ENCODE peak calls at places on chromosomes 13 and 19, in seven cellular contexts. H is occipital lobe, L is amniotic epithelial cell, I is nucleus accumbens, U is RWPE1, C is GM13976, A is EL. T is an unnamed sample.

GRCh38 chr13:32902898-32903297 is 113.3 kb upstream of the KL start:
- DNase-seq in H (peak), A (peak), L (peak), U (no peak), I (peak), C (no peak), T (no peak)

GRCh38 chr13:85798999-85799646 is at the start of gene SLITRK6:
- DNase-seq in A (peak), U (peak), C (no peak), I (peak), L (peak), H (no peak), T (no peak)

GRCh38 chr13:75495938-75496337 is 14.0 kb upstream of the TBC1D4 start:
- DNase-seq in H (no peak), A (peak), L (peak), I (no peak), U (no peak), C (no peak), T (no peak)

GRCh38 chr13:94157705-94158218 is 321.7 kb downstream of the DCT start:
- DNase-seq in H (no peak), L (peak), C (no peak), A (no peak), U (no peak), I (no peak), T (no peak)

GRCh38 chr13:95874286-95874685 is 178.9 kb downstream of the UGGT2 start:
- DNase-seq in A (no peak), L (no peak), U (no peak), H (no peak), I (no peak), C (no peak), T (no peak)

GRCh38 chr19:34370983-34371382 is 6.0 kb downstream of the GPI start:
- DNase-seq in C (no peak), U (no peak), L (no peak), H (no peak), A (no peak), I (no peak), T (no peak)

GRCh38 chr13:100399455-100399854 is 189.1 kb downstream of the GGACT start:
- DNase-seq in H (no peak), C (no peak), I (no peak), U (no peak), L (no peak), A (no peak), T (peak)

GRCh38 chr13:40430234-40430633 is 236.2 kb downstream of the FOXO1 start:
- DNase-seq in L (peak), H (no peak), C (no peak), A (no peak), U (no peak), I (no peak), T (no peak)

GRCh38 chr13:53691417-53691816 is 662.8 kb downstream of the OLFM4 start:
- DNase-seq in L (no peak), I (no peak), U (no peak), A (no peak), C (no peak), H (no peak), T (no peak)

GRCh38 chr19:55640577-55641375 is at the start of gene ZNF580:
- DNase-seq in U (peak), I (peak), C (peak), L (peak), A (peak), H (peak), T (peak)

GRCh38 chr13:23462815-23463559 is 29.5 kb upstream of the SACS start:
- DNase-seq in U (no peak), I (no peak), C (no peak), H (no peak), L (peak), A (peak), T (no peak)

GRCh38 chr19:29364224-29364726 is 151.3 kb upstream of the UQCRFS1 start:
- DNase-seq in A (no peak), I (no peak), L (no peak), C (no peak), U (no peak), H (no peak), T (no peak)

GRCh38 chr19:16497837-16498236 is 1.6 kb downstream of the C19orf44 start:
- DNase-seq in U (no peak), I (no peak), A (no peak), C (no peak), L (no peak), H (no peak), T (no peak)

GRCh38 chr13:99356216-99357089 is 49.3 kb upstream of the GPR183 start:
- DNase-seq in C (peak), A (peak), L (peak), U (no peak), I (no peak), H (no peak), T (no peak)

GRCh38 chr19:51002101-51002532 is 713 bp upstream of the KLK8 start:
- DNase-seq in U (no peak), I (no peak), C (no peak), H (no peak), A (no peak), L (no peak), T (no peak)

GRCh38 chr19:5023128-5023571 is 54.2 kb downstream of the KDM4B start:
- DNase-seq in U (no peak), H (no peak), C (no peak), L (no peak), I (no peak), A (no peak), T (no peak)

GRCh38 chr13:106493569-106493968 is 41.9 kb downstream of the EFNB2 start:
- DNase-seq in I (no peak), H (no peak), L (no peak), C (no peak), A (no peak), U (no peak), T (no peak)

GRCh38 chr19:934865-935422 is 9.1 kb downstream of the ARID3A start:
- DNase-seq in L (peak), I (peak), A (no peak), H (no peak), U (no peak), C (no peak), T (peak)

GRCh38 chr13:110312669-110313031 is 5.6 kb downstream of the COL4A2 start:
- DNase-seq in C (no peak), I (no peak), L (peak), U (no peak), A (peak), H (no peak), T (no peak)

GRCh38 chr19:49847731-49848696 is 2.9 kb upstream of the PTOV1 start:
- DNase-seq in U (peak), I (no peak), L (peak), A (peak), C (no peak), H (no peak), T (no peak)

GRCh38 chr13:26456578-26457119 is 100.8 kb upstream of the WASF3 start:
- DNase-seq in A (no peak), C (no peak), H (no peak), L (no peak), I (no peak), U (no peak), T (no peak)

GRCh38 chr13:65881561-65882155 is 1348.5 kb downstream of the PCDH9 start:
- DNase-seq in I (no peak), U (no peak), A (no peak), H (no peak), C (no peak), L (no peak), T (no peak)

GRCh38 chr19:17246681-17247425 is 1.1 kb upstream of the NR2F6 start:
- DNase-seq in L (peak), C (no peak), A (peak), H (no peak), U (no peak), I (no peak), T (no peak)

GRCh38 chr13:114067886-114068722 is 64.3 kb downstream of the RASA3 start:
- DNase-seq in A (no peak), C (no peak), U (no peak), H (no peak), L (no peak), I (no peak), T (no peak)

GRCh38 chr19:33703821-33704220 is 82.1 kb downstream of the CHST8 start:
- DNase-seq in L (no peak), C (no peak), H (no peak), I (no peak), U (no peak), A (no peak), T (no peak)

GRCh38 chr19:40365613-40366401 is 17.3 kb downstream of the PLD3 start:
- DNase-seq in H (peak), I (peak), A (peak), L (peak), C (peak), U (peak), T (no peak)

GRCh38 chr13:113767366-113767765 is 8.3 kb downstream of the TMEM255B start:
- DNase-seq in L (no peak), H (no peak), I (no peak), A (no peak), U (no peak), C (no peak), T (no peak)

GRCh38 chr19:16259385-16260159 is 61.9 kb downstream of the AP1M1 start:
- DNase-seq in I (no peak), H (no peak), U (no peak), L (no peak), A (no peak), C (peak), T (no peak)

GRCh38 chr19:17351815-17352435 is 14.6 kb downstream of the GTPBP3 start:
- DNase-seq in C (no peak), I (no peak), U (no peak), A (no peak), H (no peak), L (no peak), T (no peak)

GRCh38 chr19:13007292-13008045 is 12.2 kb downstream of the NFIX start:
- DNase-seq in L (no peak), C (no peak), H (no peak), I (no peak), U (no peak), A (no peak), T (no peak)

GRCh38 chr19:1233361-1233667 is 4.5 kb downstream of the CBARP start:
- DNase-seq in L (no peak), C (no peak), H (no peak), U (no peak), A (no peak), I (no peak), T (no peak)

GRCh38 chr13:113470073-113470472 is 16.8 kb upstream of the ADPRHL1 start:
- DNase-seq in C (no peak), A (no peak), H (no peak), I (no peak), L (no peak), U (no peak), T (no peak)